ENCODE peak calls at places on chromosomes 3 and 15, in four cellular contexts. B, U, L and W are unnamed samples.

GRCh38 chr3:182241777-182242556 is 530.2 kb downstream of the SOX2 start:
- DNase-seq in B (peak; percentile 88), U (peak; percentile 81), L (no peak), W (peak; percentile 84)

GRCh38 chr3:171162986-171163723 is 136.6 kb upstream of the SLC2A2 start:
- DNase-seq in B (no peak), U (no peak), L (no peak), W (no peak)

GRCh38 chr3:3232251-3232650 is 52.8 kb upstream of the CRBN start:
- DNase-seq in B (no peak), U (no peak), L (no peak), W (no peak)

GRCh38 chr15:79185199-79185598 is 94.6 kb upstream of the RASGRF1 start:
- DNase-seq in B (no peak), U (peak; percentile 9), L (no peak), W (no peak)

GRCh38 chr3:123258811-123259420 is 57.2 kb downstream of the SEC22A start:
- DNase-seq in B (peak; percentile 52), U (peak; percentile 69), L (no peak), W (peak; percentile 15)

GRCh38 chr3:59256233-59256632 is 206.4 kb upstream of the CFAP20DC start:
- DNase-seq in B (no peak), U (no peak), L (no peak), W (no peak)

GRCh38 chr3:31157028-31157694 is 262.7 kb upstream of the GADL1 start:
- DNase-seq in B (no peak), U (peak; percentile 13), L (no peak), W (no peak)

GRCh38 chr3:132378048-132378762 is 39.1 kb upstream of the DNAJC13 start:
- DNase-seq in B (no peak), U (no peak), L (no peak), W (no peak)

GRCh38 chr3:163071684-163072083 is 1575.1 kb downstream of the OTOL1 start:
- DNase-seq in B (no peak), U (peak; percentile 72), L (no peak), W (no peak)

GRCh38 chr3:44795197-44795596 is 33.6 kb downstream of the KIF15 start:
- DNase-seq in B (no peak), U (peak; percentile 30), L (no peak), W (no peak)

GRCh38 chr15:50116477-50116876 is 2.6 kb downstream of the ATP8B4 start:
- DNase-seq in B (peak; percentile 38), U (peak; percentile 69), L (no peak), W (no peak)

GRCh38 chr3:16294854-16295253 is 29.8 kb downstream of the OXNAD1 start:
- DNase-seq in B (no peak), U (peak; percentile 12), L (no peak), W (no peak)